ENCODE peak calls at places on chromosomes 3 and 15, in six cellular contexts. One of them, this sample, is unnamed.

GRCh38 chr3:103167850-103168249 is 733.0 kb downstream of the ZPLD1 start:
- ATAC-seq in Panc1: no peak
- ATAC-seq in activated T-cell treated with anti-CD3 and anti-CD28 coated beads, Interleukin-2, amount 50 U/mL, for 4 hours: no peak
- ATAC-seq in right lobe of liver: no peak
- ATAC-seq in stimulated activated effector memory CD8-positive, alpha-beta T cell treated with anti-CD3 and anti-CD28 coated beads, Interleukin-12 subunit alpha, Interleukin-12 subunit beta, amount 100 ng/mL, for 72 hours: no peak
- ATAC-seq in activated T-helper 17 cell treated with anti-CD3 and anti-CD28 coated beads, Interleukin-2, amount 50 U/mL, for 72 hours: no peak
- ATAC-seq in this sample: no peak

GRCh38 chr3:135271562-135272290 is 476.7 kb downstream of the EPHB1 start:
- ATAC-seq in activated T-helper 17 cell treated with anti-CD3 and anti-CD28 coated beads, Interleukin-2, amount 50 U/mL, for 72 hours: no peak
- ATAC-seq in Panc1: no peak
- ATAC-seq in activated T-cell treated with anti-CD3 and anti-CD28 coated beads, Interleukin-2, amount 50 U/mL, for 4 hours: no peak
- ATAC-seq in right lobe of liver: no peak
- ATAC-seq in stimulated activated effector memory CD8-positive, alpha-beta T cell treated with anti-CD3 and anti-CD28 coated beads, Interleukin-12 subunit alpha, Interleukin-12 subunit beta, amount 100 ng/mL, for 72 hours: no peak
- ATAC-seq in this sample: no peak

GRCh38 chr3:53729130-53729529 is 117.1 kb downstream of the CHDH start:
- ATAC-seq in Panc1: no peak
- ATAC-seq in right lobe of liver: peak; percentile 48
- ATAC-seq in activated T-helper 17 cell treated with anti-CD3 and anti-CD28 coated beads, Interleukin-2, amount 50 U/mL, for 72 hours: no peak
- ATAC-seq in activated T-cell treated with anti-CD3 and anti-CD28 coated beads, Interleukin-2, amount 50 U/mL, for 4 hours: no peak
- ATAC-seq in stimulated activated effector memory CD8-positive, alpha-beta T cell treated with anti-CD3 and anti-CD28 coated beads, Interleukin-12 subunit alpha, Interleukin-12 subunit beta, amount 100 ng/mL, for 72 hours: no peak
- ATAC-seq in this sample: no peak

GRCh38 chr3:131350506-131350905 is 31.1 kb upstream of the NUDT16 start:
- ATAC-seq in right lobe of liver: no peak
- ATAC-seq in activated T-helper 17 cell treated with anti-CD3 and anti-CD28 coated beads, Interleukin-2, amount 50 U/mL, for 72 hours: no peak
- ATAC-seq in activated T-cell treated with anti-CD3 and anti-CD28 coated beads, Interleukin-2, amount 50 U/mL, for 4 hours: no peak
- ATAC-seq in stimulated activated effector memory CD8-positive, alpha-beta T cell treated with anti-CD3 and anti-CD28 coated beads, Interleukin-12 subunit alpha, Interleukin-12 subunit beta, amount 100 ng/mL, for 72 hours: no peak
- ATAC-seq in Panc1: no peak
- ATAC-seq in this sample: peak; percentile 54

GRCh38 chr3:45659661-45660566 is 29.3 kb upstream of the SACM1L start:
- ATAC-seq in stimulated activated effector memory CD8-positive, alpha-beta T cell treated with anti-CD3 and anti-CD28 coated beads, Interleukin-12 subunit alpha, Interleukin-12 subunit beta, amount 100 ng/mL, for 72 hours: no peak
- ATAC-seq in right lobe of liver: peak; percentile 81
- ATAC-seq in Panc1: peak; percentile 73
- ATAC-seq in activated T-cell treated with anti-CD3 and anti-CD28 coated beads, Interleukin-2, amount 50 U/mL, for 4 hours: no peak
- ATAC-seq in activated T-helper 17 cell treated with anti-CD3 and anti-CD28 coated beads, Interleukin-2, amount 50 U/mL, for 72 hours: no peak
- ATAC-seq in this sample: peak; percentile 71

GRCh38 chr3:190533511-190534282 is 19.8 kb downstream of the IL1RAP start:
- ATAC-seq in right lobe of liver: peak; percentile 50
- ATAC-seq in stimulated activated effector memory CD8-positive, alpha-beta T cell treated with anti-CD3 and anti-CD28 coated beads, Interleukin-12 subunit alpha, Interleukin-12 subunit beta, amount 100 ng/mL, for 72 hours: no peak
- ATAC-seq in activated T-cell treated with anti-CD3 and anti-CD28 coated beads, Interleukin-2, amount 50 U/mL, for 4 hours: no peak
- ATAC-seq in activated T-helper 17 cell treated with anti-CD3 and anti-CD28 coated beads, Interleukin-2, amount 50 U/mL, for 72 hours: no peak
- ATAC-seq in Panc1: peak; percentile 69
- ATAC-seq in this sample: peak; percentile 89

GRCh38 chr15:58583171-58583908 is 151.5 kb downstream of the LIPC start:
- ATAC-seq in activated T-cell treated with anti-CD3 and anti-CD28 coated beads, Interleukin-2, amount 50 U/mL, for 4 hours: no peak
- ATAC-seq in activated T-helper 17 cell treated with anti-CD3 and anti-CD28 coated beads, Interleukin-2, amount 50 U/mL, for 72 hours: no peak
- ATAC-seq in stimulated activated effector memory CD8-positive, alpha-beta T cell treated with anti-CD3 and anti-CD28 coated beads, Interleukin-12 subunit alpha, Interleukin-12 subunit beta, amount 100 ng/mL, for 72 hours: no peak
- ATAC-seq in right lobe of liver: no peak
- ATAC-seq in Panc1: no peak
- ATAC-seq in this sample: no peak

GRCh38 chr15:70762469-70763119 is 764 bp downstream of the UACA start:
- ATAC-seq in stimulated activated effector memory CD8-positive, alpha-beta T cell treated with anti-CD3 and anti-CD28 coated beads, Interleukin-12 subunit alpha, Interleukin-12 subunit beta, amount 100 ng/mL, for 72 hours: peak; percentile 37
- ATAC-seq in Panc1: peak; percentile 59
- ATAC-seq in right lobe of liver: peak; percentile 54
- ATAC-seq in activated T-cell treated with anti-CD3 and anti-CD28 coated beads, Interleukin-2, amount 50 U/mL, for 4 hours: peak; percentile 20
- ATAC-seq in activated T-helper 17 cell treated with anti-CD3 and anti-CD28 coated beads, Interleukin-2, amount 50 U/mL, for 72 hours: peak; percentile 26
- ATAC-seq in this sample: peak; percentile 37

GRCh38 chr3:120689395-120689794 is 7.4 kb upstream of the HGD start:
- ATAC-seq in Panc1: no peak
- ATAC-seq in activated T-helper 17 cell treated with anti-CD3 and anti-CD28 coated beads, Interleukin-2, amount 50 U/mL, for 72 hours: no peak
- ATAC-seq in activated T-cell treated with anti-CD3 and anti-CD28 coated beads, Interleukin-2, amount 50 U/mL, for 4 hours: no peak
- ATAC-seq in stimulated activated effector memory CD8-positive, alpha-beta T cell treated with anti-CD3 and anti-CD28 coated beads, Interleukin-12 subunit alpha, Interleukin-12 subunit beta, amount 100 ng/mL, for 72 hours: no peak
- ATAC-seq in right lobe of liver: peak; percentile 45
- ATAC-seq in this sample: no peak

GRCh38 chr3:54159917-54160316 is 37.6 kb downstream of the CACNA2D3 start:
- ATAC-seq in activated T-helper 17 cell treated with anti-CD3 and anti-CD28 coated beads, Interleukin-2, amount 50 U/mL, for 72 hours: no peak
- ATAC-seq in right lobe of liver: no peak
- ATAC-seq in stimulated activated effector memory CD8-positive, alpha-beta T cell treated with anti-CD3 and anti-CD28 coated beads, Interleukin-12 subunit alpha, Interleukin-12 subunit beta, amount 100 ng/mL, for 72 hours: no peak
- ATAC-seq in activated T-cell treated with anti-CD3 and anti-CD28 coated beads, Interleukin-2, amount 50 U/mL, for 4 hours: no peak
- ATAC-seq in Panc1: no peak
- ATAC-seq in this sample: no peak

GRCh38 chr15:34793901-34794300 is 1.4 kb downstream of the ACTC1 start:
- ATAC-seq in right lobe of liver: no peak
- ATAC-seq in stimulated activated effector memory CD8-positive, alpha-beta T cell treated with anti-CD3 and anti-CD28 coated beads, Interleukin-12 subunit alpha, Interleukin-12 subunit beta, amount 100 ng/mL, for 72 hours: no peak
- ATAC-seq in Panc1: no peak
- ATAC-seq in activated T-helper 17 cell treated with anti-CD3 and anti-CD28 coated beads, Interleukin-2, amount 50 U/mL, for 72 hours: no peak
- ATAC-seq in activated T-cell treated with anti-CD3 and anti-CD28 coated beads, Interleukin-2, amount 50 U/mL, for 4 hours: no peak
- ATAC-seq in this sample: no peak

GRCh38 chr3:187822402-187822801 is 77.1 kb upstream of the BCL6 start:
- ATAC-seq in right lobe of liver: no peak
- ATAC-seq in Panc1: no peak
- ATAC-seq in stimulated activated effector memory CD8-positive, alpha-beta T cell treated with anti-CD3 and anti-CD28 coated beads, Interleukin-12 subunit alpha, Interleukin-12 subunit beta, amount 100 ng/mL, for 72 hours: peak; percentile 86
- ATAC-seq in activated T-cell treated with anti-CD3 and anti-CD28 coated beads, Interleukin-2, amount 50 U/mL, for 4 hours: no peak
- ATAC-seq in activated T-helper 17 cell treated with anti-CD3 and anti-CD28 coated beads, Interleukin-2, amount 50 U/mL, for 72 hours: peak; percentile 70
- ATAC-seq in this sample: no peak

GRCh38 chr3:179902061-179902460 is 134.7 kb downstream of the PEX5L start:
- ATAC-seq in right lobe of liver: no peak
- ATAC-seq in Panc1: peak; percentile 26
- ATAC-seq in activated T-cell treated with anti-CD3 and anti-CD28 coated beads, Interleukin-2, amount 50 U/mL, for 4 hours: no peak
- ATAC-seq in stimulated activated effector memory CD8-positive, alpha-beta T cell treated with anti-CD3 and anti-CD28 coated beads, Interleukin-12 subunit alpha, Interleukin-12 subunit beta, amount 100 ng/mL, for 72 hours: no peak
- ATAC-seq in activated T-helper 17 cell treated with anti-CD3 and anti-CD28 coated beads, Interleukin-2, amount 50 U/mL, for 72 hours: no peak
- ATAC-seq in this sample: no peak

GRCh38 chr15:50339717-50340116 is 15.3 kb downstream of the GABPB1 start:
- ATAC-seq in activated T-helper 17 cell treated with anti-CD3 and anti-CD28 coated beads, Interleukin-2, amount 50 U/mL, for 72 hours: no peak
- ATAC-seq in Panc1: no peak
- ATAC-seq in activated T-cell treated with anti-CD3 and anti-CD28 coated beads, Interleukin-2, amount 50 U/mL, for 4 hours: no peak
- ATAC-seq in right lobe of liver: no peak
- ATAC-seq in stimulated activated effector memory CD8-positive, alpha-beta T cell treated with anti-CD3 and anti-CD28 coated beads, Interleukin-12 subunit alpha, Interleukin-12 subunit beta, amount 100 ng/mL, for 72 hours: no peak
- ATAC-seq in this sample: no peak

GRCh38 chr15:28885630-28886430 is at the start of gene APBA2:
- ATAC-seq in stimulated activated effector memory CD8-positive, alpha-beta T cell treated with anti-CD3 and anti-CD28 coated beads, Interleukin-12 subunit alpha, Interleukin-12 subunit beta, amount 100 ng/mL, for 72 hours: peak; percentile 46
- ATAC-seq in activated T-cell treated with anti-CD3 and anti-CD28 coated beads, Interleukin-2, amount 50 U/mL, for 4 hours: peak; percentile 69
- ATAC-seq in Panc1: no peak
- ATAC-seq in activated T-helper 17 cell treated with anti-CD3 and anti-CD28 coated beads, Interleukin-2, amount 50 U/mL, for 72 hours: peak; percentile 46
- ATAC-seq in right lobe of liver: no peak
- ATAC-seq in this sample: peak; percentile 54

GRCh38 chr3:39133822-39134221 is 19.6 kb downstream of the CSRNP1 start:
- ATAC-seq in activated T-cell treated with anti-CD3 and anti-CD28 coated beads, Interleukin-2, amount 50 U/mL, for 4 hours: no peak
- ATAC-seq in activated T-helper 17 cell treated with anti-CD3 and anti-CD28 coated beads, Interleukin-2, amount 50 U/mL, for 72 hours: no peak
- ATAC-seq in right lobe of liver: no peak
- ATAC-seq in Panc1: no peak
- ATAC-seq in stimulated activated effector memory CD8-positive, alpha-beta T cell treated with anti-CD3 and anti-CD28 coated beads, Interleukin-12 subunit alpha, Interleukin-12 subunit beta, amount 100 ng/mL, for 72 hours: no peak
- ATAC-seq in this sample: no peak

GRCh38 chr15:79339588-79340314 is 28.8 kb downstream of the TMED3 start:
- ATAC-seq in stimulated activated effector memory CD8-positive, alpha-beta T cell treated with anti-CD3 and anti-CD28 coated beads, Interleukin-12 subunit alpha, Interleukin-12 subunit beta, amount 100 ng/mL, for 72 hours: no peak
- ATAC-seq in right lobe of liver: peak; percentile 36
- ATAC-seq in activated T-helper 17 cell treated with anti-CD3 and anti-CD28 coated beads, Interleukin-2, amount 50 U/mL, for 72 hours: no peak
- ATAC-seq in Panc1: peak; percentile 62
- ATAC-seq in activated T-cell treated with anti-CD3 and anti-CD28 coated beads, Interleukin-2, amount 50 U/mL, for 4 hours: no peak
- ATAC-seq in this sample: peak; percentile 82

GRCh38 chr3:120148187-120148954 is 54.1 kb upstream of the GSK3B start:
- ATAC-seq in right lobe of liver: no peak
- ATAC-seq in activated T-cell treated with anti-CD3 and anti-CD28 coated beads, Interleukin-2, amount 50 U/mL, for 4 hours: no peak
- ATAC-seq in stimulated activated effector memory CD8-positive, alpha-beta T cell treated with anti-CD3 and anti-CD28 coated beads, Interleukin-12 subunit alpha, Interleukin-12 subunit beta, amount 100 ng/mL, for 72 hours: no peak
- ATAC-seq in Panc1: no peak
- ATAC-seq in activated T-helper 17 cell treated with anti-CD3 and anti-CD28 coated beads, Interleukin-2, amount 50 U/mL, for 72 hours: no peak
- ATAC-seq in this sample: no peak

GRCh38 chr3:134471521-134472193 is 14.1 kb downstream of the ANAPC13 start:
- ATAC-seq in activated T-helper 17 cell treated with anti-CD3 and anti-CD28 coated beads, Interleukin-2, amount 50 U/mL, for 72 hours: no peak
- ATAC-seq in Panc1: peak; percentile 25
- ATAC-seq in right lobe of liver: no peak
- ATAC-seq in activated T-cell treated with anti-CD3 and anti-CD28 coated beads, Interleukin-2, amount 50 U/mL, for 4 hours: no peak
- ATAC-seq in stimulated activated effector memory CD8-positive, alpha-beta T cell treated with anti-CD3 and anti-CD28 coated beads, Interleukin-12 subunit alpha, Interleukin-12 subunit beta, amount 100 ng/mL, for 72 hours: no peak
- ATAC-seq in this sample: peak; percentile 14

GRCh38 chr3:182597621-182598041 is 195.7 kb upstream of the ATP11B start:
- ATAC-seq in activated T-cell treated with anti-CD3 and anti-CD28 coated beads, Interleukin-2, amount 50 U/mL, for 4 hours: no peak
- ATAC-seq in stimulated activated effector memory CD8-positive, alpha-beta T cell treated with anti-CD3 and anti-CD28 coated beads, Interleukin-12 subunit alpha, Interleukin-12 subunit beta, amount 100 ng/mL, for 72 hours: no peak
- ATAC-seq in right lobe of liver: peak; percentile 81
- ATAC-seq in activated T-helper 17 cell treated with anti-CD3 and anti-CD28 coated beads, Interleukin-2, amount 50 U/mL, for 72 hours: no peak
- ATAC-seq in Panc1: no peak
- ATAC-seq in this sample: no peak

GRCh38 chr3:72338082-72338941 is 509.9 kb downstream of the SHQ1 start:
- ATAC-seq in stimulated activated effector memory CD8-positive, alpha-beta T cell treated with anti-CD3 and anti-CD28 coated beads, Interleukin-12 subunit alpha, Interleukin-12 subunit beta, amount 100 ng/mL, for 72 hours: peak; percentile 84
- ATAC-seq in right lobe of liver: no peak
- ATAC-seq in activated T-helper 17 cell treated with anti-CD3 and anti-CD28 coated beads, Interleukin-2, amount 50 U/mL, for 72 hours: peak; percentile 73
- ATAC-seq in activated T-cell treated with anti-CD3 and anti-CD28 coated beads, Interleukin-2, amount 50 U/mL, for 4 hours: peak; percentile 74
- ATAC-seq in Panc1: peak; percentile 62
- ATAC-seq in this sample: no peak

GRCh38 chr3:42814914-42815507 is 5.8 kb downstream of the ACKR2 start:
- ATAC-seq in activated T-helper 17 cell treated with anti-CD3 and anti-CD28 coated beads, Interleukin-2, amount 50 U/mL, for 72 hours: no peak
- ATAC-seq in Panc1: no peak
- ATAC-seq in right lobe of liver: no peak
- ATAC-seq in stimulated activated effector memory CD8-positive, alpha-beta T cell treated with anti-CD3 and anti-CD28 coated beads, Interleukin-12 subunit alpha, Interleukin-12 subunit beta, amount 100 ng/mL, for 72 hours: no peak
- ATAC-seq in activated T-cell treated with anti-CD3 and anti-CD28 coated beads, Interleukin-2, amount 50 U/mL, for 4 hours: no peak
- ATAC-seq in this sample: no peak

GRCh38 chr3:168116279-168116678 is 20.6 kb upstream of the GOLIM4 start:
- ATAC-seq in activated T-helper 17 cell treated with anti-CD3 and anti-CD28 coated beads, Interleukin-2, amount 50 U/mL, for 72 hours: no peak
- ATAC-seq in Panc1: no peak
- ATAC-seq in stimulated activated effector memory CD8-positive, alpha-beta T cell treated with anti-CD3 and anti-CD28 coated beads, Interleukin-12 subunit alpha, Interleukin-12 subunit beta, amount 100 ng/mL, for 72 hours: no peak
- ATAC-seq in activated T-cell treated with anti-CD3 and anti-CD28 coated beads, Interleukin-2, amount 50 U/mL, for 4 hours: no peak
- ATAC-seq in right lobe of liver: no peak
- ATAC-seq in this sample: no peak

GRCh38 chr15:40942337-40942854 is 10.9 kb upstream of the CHAC1 start:
- ATAC-seq in stimulated activated effector memory CD8-positive, alpha-beta T cell treated with anti-CD3 and anti-CD28 coated beads, Interleukin-12 subunit alpha, Interleukin-12 subunit beta, amount 100 ng/mL, for 72 hours: peak; percentile 5
- ATAC-seq in Panc1: no peak
- ATAC-seq in right lobe of liver: no peak
- ATAC-seq in activated T-cell treated with anti-CD3 and anti-CD28 coated beads, Interleukin-2, amount 50 U/mL, for 4 hours: peak; percentile 11
- ATAC-seq in activated T-helper 17 cell treated with anti-CD3 and anti-CD28 coated beads, Interleukin-2, amount 50 U/mL, for 72 hours: peak; percentile 5
- ATAC-seq in this sample: no peak

GRCh38 chr3:82311901-82312300 is 550.5 kb upstream of the GBE1 start:
- ATAC-seq in Panc1: no peak
- ATAC-seq in stimulated activated effector memory CD8-positive, alpha-beta T cell treated with anti-CD3 and anti-CD28 coated beads, Interleukin-12 subunit alpha, Interleukin-12 subunit beta, amount 100 ng/mL, for 72 hours: no peak
- ATAC-seq in activated T-cell treated with anti-CD3 and anti-CD28 coated beads, Interleukin-2, amount 50 U/mL, for 4 hours: no peak
- ATAC-seq in right lobe of liver: no peak
- ATAC-seq in activated T-helper 17 cell treated with anti-CD3 and anti-CD28 coated beads, Interleukin-2, amount 50 U/mL, for 72 hours: no peak
- ATAC-seq in this sample: no peak

GRCh38 chr15:82951472-82952155 is 906 bp downstream of the HOMER2 start:
- ATAC-seq in activated T-helper 17 cell treated with anti-CD3 and anti-CD28 coated beads, Interleukin-2, amount 50 U/mL, for 72 hours: peak; percentile 43
- ATAC-seq in stimulated activated effector memory CD8-positive, alpha-beta T cell treated with anti-CD3 and anti-CD28 coated beads, Interleukin-12 subunit alpha, Interleukin-12 subunit beta, amount 100 ng/mL, for 72 hours: peak; percentile 54
- ATAC-seq in right lobe of liver: peak; percentile 7
- ATAC-seq in activated T-cell treated with anti-CD3 and anti-CD28 coated beads, Interleukin-2, amount 50 U/mL, for 4 hours: peak; percentile 37
- ATAC-seq in Panc1: peak; percentile 44
- ATAC-seq in this sample: peak; percentile 55

GRCh38 chr3:115164374-115165221 is 17.5 kb upstream of the ZBTB20 start:
- ATAC-seq in activated T-cell treated with anti-CD3 and anti-CD28 coated beads, Interleukin-2, amount 50 U/mL, for 4 hours: peak; percentile 46
- ATAC-seq in right lobe of liver: no peak
- ATAC-seq in Panc1: no peak
- ATAC-seq in stimulated activated effector memory CD8-positive, alpha-beta T cell treated with anti-CD3 and anti-CD28 coated beads, Interleukin-12 subunit alpha, Interleukin-12 subunit beta, amount 100 ng/mL, for 72 hours: peak; percentile 62
- ATAC-seq in activated T-helper 17 cell treated with anti-CD3 and anti-CD28 coated beads, Interleukin-2, amount 50 U/mL, for 72 hours: peak; percentile 61
- ATAC-seq in this sample: no peak

GRCh38 chr15:99403597-99403996 is 152.3 kb downstream of the LRRC28 start:
- ATAC-seq in stimulated activated effector memory CD8-positive, alpha-beta T cell treated with anti-CD3 and anti-CD28 coated beads, Interleukin-12 subunit alpha, Interleukin-12 subunit beta, amount 100 ng/mL, for 72 hours: no peak
- ATAC-seq in activated T-helper 17 cell treated with anti-CD3 and anti-CD28 coated beads, Interleukin-2, amount 50 U/mL, for 72 hours: no peak
- ATAC-seq in activated T-cell treated with anti-CD3 and anti-CD28 coated beads, Interleukin-2, amount 50 U/mL, for 4 hours: no peak
- ATAC-seq in right lobe of liver: no peak
- ATAC-seq in Panc1: no peak
- ATAC-seq in this sample: no peak

GRCh38 chr3:37096972-37097371 is 77.4 kb downstream of the LRRFIP2 start:
- ATAC-seq in activated T-helper 17 cell treated with anti-CD3 and anti-CD28 coated beads, Interleukin-2, amount 50 U/mL, for 72 hours: no peak
- ATAC-seq in stimulated activated effector memory CD8-positive, alpha-beta T cell treated with anti-CD3 and anti-CD28 coated beads, Interleukin-12 subunit alpha, Interleukin-12 subunit beta, amount 100 ng/mL, for 72 hours: no peak
- ATAC-seq in activated T-cell treated with anti-CD3 and anti-CD28 coated beads, Interleukin-2, amount 50 U/mL, for 4 hours: no peak
- ATAC-seq in right lobe of liver: peak; percentile 39
- ATAC-seq in Panc1: no peak
- ATAC-seq in this sample: peak; percentile 62

GRCh38 chr3:75140904-75141615 is 523.1 kb upstream of the FRG2C start:
- ATAC-seq in right lobe of liver: no peak
- ATAC-seq in activated T-helper 17 cell treated with anti-CD3 and anti-CD28 coated beads, Interleukin-2, amount 50 U/mL, for 72 hours: no peak
- ATAC-seq in activated T-cell treated with anti-CD3 and anti-CD28 coated beads, Interleukin-2, amount 50 U/mL, for 4 hours: no peak
- ATAC-seq in stimulated activated effector memory CD8-positive, alpha-beta T cell treated with anti-CD3 and anti-CD28 coated beads, Interleukin-12 subunit alpha, Interleukin-12 subunit beta, amount 100 ng/mL, for 72 hours: no peak
- ATAC-seq in Panc1: no peak
- ATAC-seq in this sample: no peak

GRCh38 chr3:13618836-13619235 is 69.9 kb downstream of the FBLN2 start:
- ATAC-seq in Panc1: no peak
- ATAC-seq in activated T-helper 17 cell treated with anti-CD3 and anti-CD28 coated beads, Interleukin-2, amount 50 U/mL, for 72 hours: no peak
- ATAC-seq in stimulated activated effector memory CD8-positive, alpha-beta T cell treated with anti-CD3 and anti-CD28 coated beads, Interleukin-12 subunit alpha, Interleukin-12 subunit beta, amount 100 ng/mL, for 72 hours: no peak
- ATAC-seq in right lobe of liver: no peak
- ATAC-seq in activated T-cell treated with anti-CD3 and anti-CD28 coated beads, Interleukin-2, amount 50 U/mL, for 4 hours: no peak
- ATAC-seq in this sample: no peak

GRCh38 chr3:73805435-73805834 is 180.7 kb upstream of the PDZRN3 start:
- ATAC-seq in activated T-helper 17 cell treated with anti-CD3 and anti-CD28 coated beads, Interleukin-2, amount 50 U/mL, for 72 hours: no peak
- ATAC-seq in stimulated activated effector memory CD8-positive, alpha-beta T cell treated with anti-CD3 and anti-CD28 coated beads, Interleukin-12 subunit alpha, Interleukin-12 subunit beta, amount 100 ng/mL, for 72 hours: no peak
- ATAC-seq in right lobe of liver: no peak
- ATAC-seq in activated T-cell treated with anti-CD3 and anti-CD28 coated beads, Interleukin-2, amount 50 U/mL, for 4 hours: no peak
- ATAC-seq in Panc1: no peak
- ATAC-seq in this sample: no peak

GRCh38 chr3:144265527-144266100 is 294.0 kb downstream of the DIPK2A start:
- ATAC-seq in activated T-helper 17 cell treated with anti-CD3 and anti-CD28 coated beads, Interleukin-2, amount 50 U/mL, for 72 hours: no peak
- ATAC-seq in activated T-cell treated with anti-CD3 and anti-CD28 coated beads, Interleukin-2, amount 50 U/mL, for 4 hours: no peak
- ATAC-seq in right lobe of liver: no peak
- ATAC-seq in Panc1: no peak
- ATAC-seq in stimulated activated effector memory CD8-positive, alpha-beta T cell treated with anti-CD3 and anti-CD28 coated beads, Interleukin-12 subunit alpha, Interleukin-12 subunit beta, amount 100 ng/mL, for 72 hours: no peak
- ATAC-seq in this sample: no peak

GRCh38 chr15:34606545-34606944 is 23.1 kb upstream of the GOLGA8B start:
- ATAC-seq in activated T-cell treated with anti-CD3 and anti-CD28 coated beads, Interleukin-2, amount 50 U/mL, for 4 hours: no peak
- ATAC-seq in stimulated activated effector memory CD8-positive, alpha-beta T cell treated with anti-CD3 and anti-CD28 coated beads, Interleukin-12 subunit alpha, Interleukin-12 subunit beta, amount 100 ng/mL, for 72 hours: no peak
- ATAC-seq in right lobe of liver: no peak
- ATAC-seq in Panc1: no peak
- ATAC-seq in activated T-helper 17 cell treated with anti-CD3 and anti-CD28 coated beads, Interleukin-2, amount 50 U/mL, for 72 hours: no peak
- ATAC-seq in this sample: no peak

GRCh38 chr3:72058493-72059081 is 273.6 kb upstream of the PROK2 start:
- ATAC-seq in activated T-helper 17 cell treated with anti-CD3 and anti-CD28 coated beads, Interleukin-2, amount 50 U/mL, for 72 hours: no peak
- ATAC-seq in stimulated activated effector memory CD8-positive, alpha-beta T cell treated with anti-CD3 and anti-CD28 coated beads, Interleukin-12 subunit alpha, Interleukin-12 subunit beta, amount 100 ng/mL, for 72 hours: no peak
- ATAC-seq in activated T-cell treated with anti-CD3 and anti-CD28 coated beads, Interleukin-2, amount 50 U/mL, for 4 hours: no peak
- ATAC-seq in Panc1: no peak
- ATAC-seq in right lobe of liver: peak; percentile 88
- ATAC-seq in this sample: no peak

GRCh38 chr3:135473449-135473848 is 492.1 kb upstream of the PPP2R3A start:
- ATAC-seq in Panc1: no peak
- ATAC-seq in activated T-helper 17 cell treated with anti-CD3 and anti-CD28 coated beads, Interleukin-2, amount 50 U/mL, for 72 hours: no peak
- ATAC-seq in stimulated activated effector memory CD8-positive, alpha-beta T cell treated with anti-CD3 and anti-CD28 coated beads, Interleukin-12 subunit alpha, Interleukin-12 subunit beta, amount 100 ng/mL, for 72 hours: no peak
- ATAC-seq in activated T-cell treated with anti-CD3 and anti-CD28 coated beads, Interleukin-2, amount 50 U/mL, for 4 hours: no peak
- ATAC-seq in right lobe of liver: no peak
- ATAC-seq in this sample: no peak

GRCh38 chr3:16071246-16071645 is 103.2 kb upstream of the GALNT15 start:
- ATAC-seq in activated T-helper 17 cell treated with anti-CD3 and anti-CD28 coated beads, Interleukin-2, amount 50 U/mL, for 72 hours: no peak
- ATAC-seq in stimulated activated effector memory CD8-positive, alpha-beta T cell treated with anti-CD3 and anti-CD28 coated beads, Interleukin-12 subunit alpha, Interleukin-12 subunit beta, amount 100 ng/mL, for 72 hours: no peak
- ATAC-seq in Panc1: no peak
- ATAC-seq in right lobe of liver: no peak
- ATAC-seq in activated T-cell treated with anti-CD3 and anti-CD28 coated beads, Interleukin-2, amount 50 U/mL, for 4 hours: no peak
- ATAC-seq in this sample: no peak

GRCh38 chr3:97763586-97764148 is 891 bp upstream of the ARL6 start:
- ATAC-seq in activated T-helper 17 cell treated with anti-CD3 and anti-CD28 coated beads, Interleukin-2, amount 50 U/mL, for 72 hours: no peak
- ATAC-seq in activated T-cell treated with anti-CD3 and anti-CD28 coated beads, Interleukin-2, amount 50 U/mL, for 4 hours: no peak
- ATAC-seq in right lobe of liver: no peak
- ATAC-seq in Panc1: no peak
- ATAC-seq in stimulated activated effector memory CD8-positive, alpha-beta T cell treated with anti-CD3 and anti-CD28 coated beads, Interleukin-12 subunit alpha, Interleukin-12 subunit beta, amount 100 ng/mL, for 72 hours: no peak
- ATAC-seq in this sample: no peak

GRCh38 chr3:12919205-12919604 is 77.8 kb upstream of the RPL32 start:
- ATAC-seq in activated T-cell treated with anti-CD3 and anti-CD28 coated beads, Interleukin-2, amount 50 U/mL, for 4 hours: no peak
- ATAC-seq in Panc1: no peak
- ATAC-seq in right lobe of liver: peak; percentile 5
- ATAC-seq in stimulated activated effector memory CD8-positive, alpha-beta T cell treated with anti-CD3 and anti-CD28 coated beads, Interleukin-12 subunit alpha, Interleukin-12 subunit beta, amount 100 ng/mL, for 72 hours: no peak
- ATAC-seq in activated T-helper 17 cell treated with anti-CD3 and anti-CD28 coated beads, Interleukin-2, amount 50 U/mL, for 72 hours: no peak
- ATAC-seq in this sample: no peak

This sample was measured in SK-N-SH treated with all-trans-retinoic acid at 6 μM for 48 hours.